ENCODE peak calls at places on chromosomes 11 and 22, in six cellular contexts. One of them, this sample, is unnamed. For H3K4me1, the result is how much of the 10 kb centered on the place peaks cover.

GRCh38 chr11:120055646-120056045 is 82.3 kb downstream of the TRIM29 start:
- DNase-seq in fibroblast of lung: no peak
- DNase-seq in H9: peak
- DNase-seq in endothelial cell of umbilical vein: no peak
- DNase-seq in GM23338: peak
- DNase-seq in GM23248: no peak
- DNase-seq in this sample: no peak

GRCh38 chr11:106463154-106463553 is 385.7 kb downstream of the AASDHPPT start:
- DNase-seq in fibroblast of lung: no peak
- DNase-seq in H9: no peak
- DNase-seq in endothelial cell of umbilical vein: no peak
- DNase-seq in GM23338: no peak
- DNase-seq in GM23248: no peak
- DNase-seq in this sample: no peak

GRCh38 chr11:55707029-55707428 is 45.0 kb downstream of the OR4C6 start:
- DNase-seq in fibroblast of lung: peak
- DNase-seq in H9: no peak
- DNase-seq in endothelial cell of umbilical vein: peak
- DNase-seq in GM23338: peak
- DNase-seq in GM23248: peak
- DNase-seq in this sample: peak

GRCh38 chr11:126190792-126191191 is 20.7 kb downstream of the RPUSD4 start:
- DNase-seq in fibroblast of lung: no peak
- DNase-seq in H9: no peak
- DNase-seq in endothelial cell of umbilical vein: no peak
- DNase-seq in GM23338: no peak
- DNase-seq in GM23248: no peak
- DNase-seq in this sample: no peak

GRCh38 chr11:9774591-9775392 is 110.9 kb downstream of the SWAP70 start:
- DNase-seq in fibroblast of lung: peak
- DNase-seq in H9: no peak
- DNase-seq in endothelial cell of umbilical vein: peak
- DNase-seq in GM23338: no peak
- DNase-seq in GM23248: peak
- DNase-seq in this sample: no peak

GRCh38 chr11:35163707-35164496 is 24.9 kb downstream of the CD44 start:
- DNase-seq in fibroblast of lung: no peak
- DNase-seq in H9: no peak
- DNase-seq in endothelial cell of umbilical vein: no peak
- DNase-seq in GM23338: peak
- DNase-seq in GM23248: no peak
- DNase-seq in this sample: peak

GRCh38 chr11:27545946-27546345 is 39.4 kb upstream of the LIN7C start:
- DNase-seq in fibroblast of lung: no peak
- DNase-seq in H9: no peak
- DNase-seq in endothelial cell of umbilical vein: no peak
- DNase-seq in GM23338: peak
- DNase-seq in GM23248: no peak
- DNase-seq in this sample: no peak

GRCh38 chr22:31682751-31683150 is 20.7 kb upstream of the PISD start:
- DNase-seq in fibroblast of lung: no peak
- DNase-seq in H9: no peak
- DNase-seq in endothelial cell of umbilical vein: no peak
- DNase-seq in GM23338: no peak
- DNase-seq in GM23248: no peak
- DNase-seq in this sample: no peak

GRCh38 chr11:66855574-66856495 is 1.0 kb upstream of the LRFN4 start:
- DNase-seq in fibroblast of lung: peak
- DNase-seq in H9: peak
- DNase-seq in endothelial cell of umbilical vein: peak
- DNase-seq in GM23338: peak
- DNase-seq in GM23248: peak
- DNase-seq in this sample: peak

GRCh38 chr11:20000393-20001134 is 159.7 kb downstream of the DBX1 start:
- DNase-seq in fibroblast of lung: no peak
- DNase-seq in H9: peak
- DNase-seq in endothelial cell of umbilical vein: no peak
- DNase-seq in GM23338: peak
- DNase-seq in GM23248: no peak
- DNase-seq in this sample: no peak

GRCh38 chr11:105780781-105781525 is 171.1 kb downstream of the GRIA4 start:
- DNase-seq in fibroblast of lung: no peak
- DNase-seq in H9: no peak
- DNase-seq in endothelial cell of umbilical vein: no peak
- DNase-seq in GM23338: no peak
- DNase-seq in GM23248: no peak
- DNase-seq in this sample: no peak

GRCh38 chr11:43866520-43866919 is 14.1 kb upstream of the ALKBH3 start:
- DNase-seq in fibroblast of lung: no peak
- DNase-seq in H9: no peak
- DNase-seq in endothelial cell of umbilical vein: peak
- DNase-seq in GM23338: no peak
- DNase-seq in GM23248: peak
- DNase-seq in this sample: no peak

GRCh38 chr11:77213029-77213579 is 85.1 kb downstream of the MYO7A start:
- DNase-seq in fibroblast of lung: no peak
- DNase-seq in H9: no peak
- DNase-seq in endothelial cell of umbilical vein: no peak
- DNase-seq in GM23338: no peak
- DNase-seq in GM23248: no peak
- DNase-seq in this sample: no peak

GRCh38 chr11:48078661-48079060 is 98.3 kb downstream of the PTPRJ start:
- DNase-seq in fibroblast of lung: peak
- DNase-seq in H9: no peak
- DNase-seq in endothelial cell of umbilical vein: no peak
- DNase-seq in GM23338: no peak
- DNase-seq in GM23248: no peak
- DNase-seq in this sample: no peak

GRCh38 chr22:30029512-30029911 is 50.8 kb upstream of the HORMAD2 start:
- DNase-seq in fibroblast of lung: no peak
- DNase-seq in H9: no peak
- DNase-seq in endothelial cell of umbilical vein: no peak
- DNase-seq in GM23338: no peak
- DNase-seq in GM23248: no peak
- DNase-seq in this sample: no peak

GRCh38 chr11:133082851-133083488 is 449.3 kb downstream of the OPCML start:
- DNase-seq in fibroblast of lung: peak
- DNase-seq in H9: peak
- DNase-seq in endothelial cell of umbilical vein: peak
- DNase-seq in GM23338: peak
- DNase-seq in GM23248: peak
- DNase-seq in this sample: peak

GRCh38 chr11:101835465-101836063 is 79.2 kb upstream of the CEP126 start:
- DNase-seq in fibroblast of lung: peak
- DNase-seq in H9: no peak
- DNase-seq in endothelial cell of umbilical vein: no peak
- DNase-seq in GM23338: no peak
- DNase-seq in GM23248: peak
- DNase-seq in this sample: no peak

GRCh38 chr11:133719532-133720235 is 125.6 kb downstream of the SPATA19 start:
- DNase-seq in fibroblast of lung: no peak
- DNase-seq in H9: no peak
- DNase-seq in endothelial cell of umbilical vein: no peak
- DNase-seq in GM23338: no peak
- DNase-seq in GM23248: no peak
- DNase-seq in this sample: no peak

GRCh38 chr11:46361283-46362145 is 14.3 kb downstream of the DGKZ start:
- DNase-seq in fibroblast of lung: peak
- DNase-seq in H9: no peak
- DNase-seq in endothelial cell of umbilical vein: peak
- DNase-seq in GM23338: no peak
- DNase-seq in GM23248: peak
- DNase-seq in this sample: peak

GRCh38 chr11:78420796-78421209 is 3.2 kb upstream of the GAB2 start:
- DNase-seq in fibroblast of lung: peak
- DNase-seq in H9: no peak
- DNase-seq in endothelial cell of umbilical vein: peak
- DNase-seq in GM23338: no peak
- DNase-seq in GM23248: peak
- DNase-seq in this sample: peak

GRCh38 chr22:30859714-30860095 is 108.9 kb downstream of the MORC2 start:
- DNase-seq in fibroblast of lung: no peak
- DNase-seq in H9: no peak
- DNase-seq in endothelial cell of umbilical vein: no peak
- DNase-seq in GM23338: no peak
- DNase-seq in GM23248: no peak
- DNase-seq in this sample: no peak

GRCh38 chr11:71140206-71140919 is 112.0 kb downstream of the SHANK2 start:
- DNase-seq in fibroblast of lung: no peak
- DNase-seq in H9: no peak
- DNase-seq in endothelial cell of umbilical vein: no peak
- DNase-seq in GM23338: no peak
- DNase-seq in GM23248: no peak
- DNase-seq in this sample: no peak

GRCh38 chr11:66488957-66489356 is 8.7 kb downstream of the DPP3 start:
- DNase-seq in fibroblast of lung: no peak
- DNase-seq in H9: no peak
- DNase-seq in endothelial cell of umbilical vein: no peak
- DNase-seq in GM23338: no peak
- DNase-seq in GM23248: no peak
- DNase-seq in this sample: no peak

GRCh38 chr11:64525711-64526110 is 65.3 kb upstream of the SLC22A12 start:
- DNase-seq in fibroblast of lung: no peak
- DNase-seq in H9: no peak
- DNase-seq in endothelial cell of umbilical vein: no peak
- DNase-seq in GM23338: no peak
- DNase-seq in GM23248: no peak
- DNase-seq in this sample: no peak

GRCh38 chr22:19516378-19517170 is 7.6 kb downstream of the CLDN5 start:
- DNase-seq in fibroblast of lung: no peak
- DNase-seq in H9: no peak
- DNase-seq in endothelial cell of umbilical vein: no peak
- DNase-seq in GM23338: no peak
- DNase-seq in GM23248: no peak
- DNase-seq in this sample: no peak

GRCh38 chr11:96105197-96105895 is 181.4 kb upstream of the MTMR2 start:
- DNase-seq in fibroblast of lung: no peak
- DNase-seq in H9: no peak
- DNase-seq in endothelial cell of umbilical vein: no peak
- DNase-seq in GM23338: no peak
- DNase-seq in GM23248: peak
- DNase-seq in this sample: no peak
- H3K4me2 ChIP-seq in fibroblast of lung: no peak
- H3K4me2 ChIP-seq in H9: no peak
- H3K4me2 ChIP-seq in endothelial cell of umbilical vein: peak
- H3K4me2 ChIP-seq in GM23338: no peak
- H3K4me2 ChIP-seq in GM23248: peak
- H3K4me2 ChIP-seq in this sample: no peak

DNA sequence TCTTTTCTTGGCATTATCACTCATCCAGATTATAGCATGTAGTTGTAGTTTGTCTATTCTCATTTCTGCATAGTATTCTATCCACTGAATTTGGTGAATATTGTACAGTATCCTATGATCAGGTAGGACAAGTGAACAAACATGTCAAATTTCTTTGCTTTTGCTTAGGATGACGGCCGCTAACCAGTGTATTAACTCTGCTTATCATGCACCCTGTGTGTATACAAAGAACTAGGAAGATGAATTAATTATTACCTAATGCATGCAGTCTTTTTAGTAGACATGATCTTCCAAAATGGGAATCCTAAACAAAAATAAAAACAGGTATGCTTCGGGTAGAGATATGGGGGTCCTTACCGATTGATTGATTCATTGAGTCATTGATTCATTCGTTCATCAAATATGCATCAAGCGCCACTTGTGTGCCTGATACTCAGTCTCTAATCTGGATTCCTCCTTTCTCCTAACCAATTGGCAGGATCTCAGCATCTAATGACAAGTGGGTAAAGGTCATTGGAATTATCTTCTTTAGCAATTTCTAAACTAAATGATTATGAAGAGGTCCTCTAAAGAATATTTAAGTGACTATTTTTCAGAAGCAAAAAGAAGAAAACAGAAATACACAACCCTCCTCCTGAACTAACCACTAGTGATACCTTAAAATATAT is 27.9 kb downstream of the PRDM11 start:
- DNase-seq in fibroblast of lung: no peak
- DNase-seq in H9: no peak
- DNase-seq in endothelial cell of umbilical vein: no peak
- DNase-seq in GM23338: no peak
- DNase-seq in GM23248: no peak
- DNase-seq in this sample: no peak
- H3K4me1 ChIP-seq in fibroblast of lung: under half
- H3K4me1 ChIP-seq in H9: under half
- H3K4me1 ChIP-seq in endothelial cell of umbilical vein: under half
- H3K4me1 ChIP-seq in GM23338: under half
- H3K4me1 ChIP-seq in GM23248: under half
- H3K4me1 ChIP-seq in this sample: under half

DNA sequence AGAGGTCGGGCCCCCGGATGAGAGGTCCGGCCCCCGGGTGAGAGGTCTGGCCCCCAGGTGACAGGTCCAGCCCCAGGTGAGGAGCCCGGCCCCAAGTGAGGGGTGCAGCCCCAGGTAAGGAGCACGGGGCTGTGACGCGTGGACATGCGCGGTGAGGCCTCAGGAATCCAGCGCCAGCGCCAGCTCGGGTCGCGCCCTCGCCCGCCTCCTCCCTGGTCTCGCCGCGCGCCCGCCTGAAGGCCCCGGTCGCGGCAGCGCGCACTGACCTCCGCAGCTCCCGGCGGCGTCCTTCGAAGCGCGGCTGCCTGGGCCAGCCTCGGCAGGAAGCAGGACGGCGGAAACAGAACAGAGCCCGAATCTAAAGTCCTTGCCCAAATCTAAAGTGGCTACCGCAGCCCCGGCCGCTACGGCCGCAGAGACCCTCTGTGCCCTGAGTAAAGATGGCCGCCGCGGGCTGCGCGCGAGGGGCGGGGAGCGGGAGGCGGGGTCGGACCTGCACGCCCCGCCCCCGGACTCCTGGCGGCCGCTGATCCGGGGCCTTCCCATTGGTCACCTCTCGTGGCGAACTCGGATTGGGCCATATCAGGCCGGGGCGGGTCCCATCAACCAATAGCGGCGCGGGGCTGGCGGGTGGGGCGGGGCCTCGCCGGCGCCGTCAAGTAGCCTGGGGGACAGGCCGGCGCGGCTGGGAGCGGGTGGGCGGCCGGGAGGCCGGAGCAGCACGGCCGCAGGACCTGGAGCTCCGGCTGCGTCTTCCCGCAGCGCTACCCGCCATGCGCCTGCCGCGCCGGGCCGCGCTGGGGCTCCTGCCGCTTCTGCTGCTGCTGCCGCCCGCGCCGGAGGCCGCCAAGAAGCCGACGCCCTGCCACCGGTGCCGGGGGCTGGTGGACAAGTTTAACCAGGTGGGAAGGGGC is at the start of the genes ALG12 and CRELD2:
- DNase-seq in fibroblast of lung: peak
- DNase-seq in H9: peak
- DNase-seq in endothelial cell of umbilical vein: peak
- DNase-seq in GM23338: peak
- DNase-seq in GM23248: peak
- DNase-seq in this sample: peak
- H2AFZ ChIP-seq in fibroblast of lung: peak
- H2AFZ ChIP-seq in H9: no peak
- H2AFZ ChIP-seq in endothelial cell of umbilical vein: peak
- H2AFZ ChIP-seq in GM23338: peak
- H2AFZ ChIP-seq in GM23248: peak
- H2AFZ ChIP-seq in this sample: peak

GRCh38 chr11:1511937-1512496 is 25.4 kb upstream of the MOB2 start:
- DNase-seq in fibroblast of lung: no peak
- DNase-seq in H9: no peak
- DNase-seq in endothelial cell of umbilical vein: no peak
- DNase-seq in GM23338: no peak
- DNase-seq in GM23248: no peak
- DNase-seq in this sample: no peak
- H3K4me2 ChIP-seq in fibroblast of lung: no peak
- H3K4me2 ChIP-seq in H9: no peak
- H3K4me2 ChIP-seq in endothelial cell of umbilical vein: no peak
- H3K4me2 ChIP-seq in GM23338: no peak
- H3K4me2 ChIP-seq in GM23248: no peak
- H3K4me2 ChIP-seq in this sample: no peak

GRCh38 chr11:114199051-114199450 is 97.1 kb upstream of the NNMT start:
- DNase-seq in fibroblast of lung: no peak
- DNase-seq in H9: no peak
- DNase-seq in endothelial cell of umbilical vein: no peak
- DNase-seq in GM23338: no peak
- DNase-seq in GM23248: no peak
- DNase-seq in this sample: no peak
- H3K4me1 ChIP-seq in fibroblast of lung: under half
- H3K4me1 ChIP-seq in H9: under half
- H3K4me1 ChIP-seq in endothelial cell of umbilical vein: under half
- H3K4me1 ChIP-seq in GM23338: under half
- H3K4me1 ChIP-seq in GM23248: under half
- H3K4me1 ChIP-seq in this sample: under half